ENCODE peak calls at places on chromosome 16, in eight cellular contexts. E is HFFc6, I is Panc1, X is cardiac fibroblast, Z is foreskin fibroblast, B is mammary epithelial cell, H is Caco-2, C is stomach. S is an unnamed sample.
A peak's percentile ranks its signal among the peaks of the same experiment; 100 is the strongest.

GRCh38 chr16:69187891-69188451 is 1.0 kb downstream of the SNTB2 start:
- DNase-seq in E (peak; percentile 24), I (no peak), X (peak; percentile 39), Z (no peak), B (peak; percentile 57), H (peak; percentile 52), C (peak; percentile 43), S (no peak)

GRCh38 chr16:14955546-14956231 is 18.4 kb downstream of the NPIPA1 start:
- DNase-seq in E (no peak), I (no peak), X (no peak), Z (no peak), B (no peak), H (no peak), C (no peak), S (no peak)

GRCh38 chr16:60204221-60204620 is 1470.1 kb upstream of the GOT2 start:
- DNase-seq in E (no peak), I (no peak), X (peak; percentile 18), Z (peak; percentile 19), B (peak; percentile 22), H (no peak), C (no peak), S (no peak)

GRCh38 chr16:2751577-2752034 is 832 bp upstream of the SRRM2 start:
- DNase-seq in E (no peak), I (no peak), X (no peak), Z (no peak), B (peak; percentile 17), H (peak; percentile 87), C (no peak), S (no peak)

GRCh38 chr16:47612711-47613110 is 151.6 kb downstream of the PHKB start:
- DNase-seq in E (no peak), I (no peak), X (peak; percentile 21), Z (peak; percentile 50), B (peak; percentile 80), H (no peak), C (no peak), S (no peak)

GRCh38 chr16:87551487-87551886 is 50.8 kb upstream of the JPH3 start:
- DNase-seq in E (no peak), I (no peak), X (no peak), Z (no peak), B (no peak), H (no peak), C (no peak), S (no peak)

GRCh38 chr16:12245923-12246290 is 269.4 kb downstream of the SNX29 start:
- DNase-seq in E (no peak), I (no peak), X (no peak), Z (no peak), B (no peak), H (no peak), C (no peak), S (no peak)

GRCh38 chr16:7921360-7921759 is 588.7 kb downstream of the RBFOX1 start:
- DNase-seq in E (no peak), I (no peak), X (no peak), Z (no peak), B (no peak), H (peak; percentile 2), C (no peak), S (no peak)

GRCh38 chr16:28974007-28974436 is 556 bp upstream of the SPNS1 start:
- DNase-seq in E (peak; percentile 67), I (no peak), X (peak; percentile 74), Z (peak; percentile 53), B (peak; percentile 51), H (peak; percentile 71), C (peak; percentile 44), S (no peak)

GRCh38 chr16:8931864-8932263 is 31.8 kb downstream of the USP7 start:
- DNase-seq in E (peak; percentile 10), I (no peak), X (peak; percentile 75), Z (peak; percentile 20), B (peak; percentile 24), H (peak; percentile 64), C (peak; percentile 51), S (no peak)

DNA sequence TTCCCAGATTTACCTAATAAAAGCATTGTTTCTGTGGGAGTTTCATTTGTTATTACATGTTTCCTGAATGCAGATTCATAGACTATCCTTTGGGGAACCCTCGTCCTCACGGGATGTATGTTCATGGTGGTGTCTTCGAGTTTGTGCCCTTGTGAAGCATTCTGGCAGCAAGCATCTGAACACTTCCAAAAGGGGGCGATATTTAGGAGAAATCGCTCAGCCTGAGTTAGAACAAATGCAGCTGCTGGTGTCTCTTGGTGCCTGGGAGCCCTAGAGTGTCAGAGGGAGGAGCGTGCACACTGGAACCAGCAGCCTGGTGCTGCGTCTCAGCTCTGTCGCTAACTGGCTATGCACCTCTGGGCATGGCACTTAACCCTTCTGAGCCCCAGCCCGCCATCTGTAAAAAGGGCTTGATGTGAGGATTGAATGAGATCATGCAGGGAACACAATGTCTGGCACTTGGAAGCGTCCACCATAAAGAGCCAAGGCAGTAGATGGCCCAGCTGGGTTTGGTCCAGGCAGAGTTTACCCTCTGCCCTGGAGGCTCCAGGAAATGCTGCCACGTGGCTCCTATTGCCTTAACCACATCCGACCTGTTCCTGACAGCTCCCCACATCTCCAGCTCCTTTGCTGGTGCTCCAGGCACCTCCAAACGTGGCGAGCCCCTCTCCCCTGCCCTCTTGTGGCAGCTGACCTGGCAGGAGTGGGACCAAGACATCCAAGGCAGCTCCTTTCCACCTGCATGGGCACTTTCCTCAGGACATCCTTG is 25.0 kb upstream of the C16orf78 start:
- DNase-seq in E (no peak), I (no peak), X (no peak), Z (no peak), B (no peak), H (peak; percentile 19), C (no peak), S (no peak)
- TF ChIP-seq CTCF in E (no peak), I (peak; percentile 28), X (no peak), Z (no peak), B (peak; percentile 9), H (no peak), C (no peak), S (no peak)

GRCh38 chr16:3984111-3985060 is 103.9 kb upstream of the CREBBP start:
- DNase-seq in E (no peak), I (no peak), X (no peak), Z (no peak), B (no peak), H (no peak), C (no peak), S (no peak)

GRCh38 chr16:3980311-3981111 is 100.0 kb upstream of the CREBBP start:
- DNase-seq in E (peak; percentile 65), I (no peak), X (peak; percentile 63), Z (peak; percentile 39), B (no peak), H (no peak), C (no peak), S (no peak)

GRCh38 chr16:3979518-3979917 is 99.0 kb upstream of the CREBBP start:
- DNase-seq in E (no peak), I (no peak), X (no peak), Z (no peak), B (no peak), H (no peak), C (no peak), S (no peak)

GRCh38 chr16:3983081-3983520 is 102.6 kb upstream of the CREBBP start:
- DNase-seq in E (peak; percentile 53), I (no peak), X (peak; percentile 71), Z (peak; percentile 55), B (peak; percentile 58), H (peak; percentile 78), C (peak; percentile 82), S (peak; percentile 61)

GRCh38 chr16:3982216-3982615 is 101.7 kb upstream of the CREBBP start:
- DNase-seq in E (no peak), I (no peak), X (no peak), Z (no peak), B (no peak), H (no peak), C (no peak), S (no peak)
- TF ChIP-seq CTCF in E (no peak), I (no peak), X (no peak), Z (no peak), B (no peak), H (no peak), C (no peak), S (no peak)

GRCh38 chr16:19940195-19940594 is 55.5 kb upstream of the GPRC5B start:
- DNase-seq in E (no peak), I (no peak), X (peak; percentile 48), Z (no peak), B (no peak), H (no peak), C (no peak), S (no peak)

GRCh38 chr16:19948186-19949104 is 63.8 kb upstream of the GPRC5B start:
- DNase-seq in E (no peak), I (no peak), X (no peak), Z (no peak), B (no peak), H (peak; percentile 15), C (no peak), S (no peak)

DNA sequence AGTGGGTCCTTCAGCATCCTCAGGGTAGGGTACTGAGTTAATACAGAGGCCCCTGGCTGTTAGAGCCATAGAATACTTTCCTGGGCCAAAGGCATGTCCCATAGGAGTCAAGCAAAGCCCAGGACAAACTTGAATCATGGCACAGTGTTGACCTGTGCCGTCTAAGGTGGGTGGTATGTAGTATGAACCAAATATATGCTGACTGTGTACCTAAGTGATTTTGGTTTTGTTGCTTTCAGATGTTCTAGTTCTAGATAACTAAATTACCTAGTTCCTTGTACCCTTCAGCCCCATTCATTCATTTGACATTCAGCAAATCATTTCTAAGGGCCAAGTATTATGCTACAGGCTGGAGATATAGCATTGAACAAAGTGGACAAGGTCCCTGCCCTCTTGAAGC is 61.3 kb upstream of the GPRC5B start:
- DNase-seq in E (no peak), I (no peak), X (no peak), Z (no peak), B (no peak), H (no peak), C (no peak), S (no peak)
- TF ChIP-seq CTCF in E (no peak), I (no peak), X (no peak), Z (no peak), B (no peak), H (no peak), C (no peak), S (no peak)

GRCh38 chr16:67264866-67265265 is 14.5 kb upstream of the PLEKHG4 start:
- DNase-seq in E (no peak), I (no peak), X (no peak), Z (no peak), B (no peak), H (no peak), C (no peak), S (no peak)

GRCh38 chr16:67265834-67266233 is 13.5 kb upstream of the PLEKHG4 start:
- DNase-seq in E (no peak), I (no peak), X (no peak), Z (no peak), B (no peak), H (no peak), C (no peak), S (no peak)

GRCh38 chr16:67260426-67261063 is 11.8 kb downstream of the SLC9A5 start:
- DNase-seq in E (peak; percentile 55), I (no peak), X (peak; percentile 75), Z (peak; percentile 63), B (peak; percentile 50), H (peak; percentile 72), C (peak; percentile 61), S (no peak)

GRCh38 chr16:67263201-67263600 is 14.4 kb downstream of the SLC9A5 start:
- DNase-seq in E (no peak), I (no peak), X (no peak), Z (no peak), B (no peak), H (no peak), C (no peak), S (no peak)

DNA sequence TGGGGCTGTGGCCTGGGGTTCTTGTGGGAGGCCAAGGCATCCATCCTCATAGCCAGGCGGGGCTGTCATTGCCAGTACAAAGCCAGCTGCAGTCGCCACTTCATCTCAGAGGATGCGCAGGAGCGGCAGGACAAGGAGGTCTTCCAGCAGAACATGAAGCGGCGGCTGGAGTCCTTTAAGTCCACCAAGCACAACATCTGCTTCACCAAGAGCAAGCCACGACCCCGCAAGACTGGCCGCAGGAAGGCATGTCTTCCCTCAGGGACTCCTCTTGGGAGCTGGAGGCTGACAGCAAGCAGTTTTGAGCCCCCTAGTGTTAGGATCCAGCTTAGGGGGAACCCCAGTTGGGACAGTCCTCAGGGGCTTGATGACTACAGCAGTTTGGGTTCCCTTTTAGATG is 15.1 kb upstream of the PLEKHG4 start:
- DNase-seq in E (no peak), I (no peak), X (no peak), Z (no peak), B (no peak), H (no peak), C (no peak), S (no peak)
- TF ChIP-seq CTCF in E (peak; percentile 42), I (no peak), X (peak; percentile 4), Z (peak; percentile 17), B (no peak), H (no peak), C (no peak), S (no peak)